ENCODE peak calls at places on chromosomes 1 and 21, in nine cellular contexts. L, I, E, Z, S, N, O, J and A are unnamed samples.

GRCh38 chr1:174021611-174022079 is 512 bp downstream of the RC3H1 start:
- DNase-seq in L (no peak), I (no peak), E (peak), Z (peak), S (no peak), N (peak), O (peak), J (no peak), A (no peak)

GRCh38 chr21:24395320-24395933 is 1211.9 kb downstream of the MRPL39 start:
- DNase-seq in L (no peak), I (peak), E (peak), Z (no peak), S (no peak), N (no peak), O (no peak), J (no peak), A (no peak)

GRCh38 chr1:173451981-173452380 is 25.2 kb upstream of the PRDX6 start:
- DNase-seq in L (no peak), I (no peak), E (no peak), Z (no peak), S (no peak), N (peak), O (no peak), J (no peak), A (no peak)

GRCh38 chr1:63142001-63142400 is 180.4 kb upstream of the FOXD3 start:
- DNase-seq in L (no peak), I (no peak), E (no peak), Z (no peak), S (no peak), N (no peak), O (no peak), J (no peak), A (no peak)

GRCh38 chr1:18951818-18952391 is 4.6 kb downstream of the IFFO2 start:
- DNase-seq in L (no peak), I (no peak), E (no peak), Z (no peak), S (no peak), N (no peak), O (peak), J (no peak), A (no peak)

GRCh38 chr1:4422496-4423289 is 231.7 kb upstream of the AJAP1 start:
- DNase-seq in L (no peak), I (no peak), E (no peak), Z (no peak), S (no peak), N (no peak), O (no peak), J (no peak), A (no peak)

GRCh38 chr1:69645477-69645876 is 77.8 kb downstream of the LRRC7 start:
- DNase-seq in L (no peak), I (no peak), E (no peak), Z (no peak), S (no peak), N (no peak), O (no peak), J (no peak), A (no peak)

GRCh38 chr1:20151906-20152598 is 12.9 kb downstream of the PLA2G2F start:
- DNase-seq in L (peak), I (peak), E (peak), Z (peak), S (peak), N (peak), O (peak), J (peak), A (peak)

GRCh38 chr1:28592314-28593071 is 428 bp downstream of the RAB42 start:
- DNase-seq in L (peak), I (no peak), E (no peak), Z (peak), S (peak), N (peak), O (peak), J (no peak), A (no peak)

GRCh38 chr1:230807551-230808267 is 60.5 kb downstream of the CAPN9 start:
- DNase-seq in L (no peak), I (no peak), E (no peak), Z (no peak), S (no peak), N (no peak), O (no peak), J (no peak), A (peak)

GRCh38 chr1:5551274-5551966 is 440.8 kb downstream of the NPHP4 start:
- DNase-seq in L (no peak), I (no peak), E (no peak), Z (peak), S (no peak), N (no peak), O (no peak), J (no peak), A (no peak)

GRCh38 chr1:201217146-201217545 is 26.5 kb downstream of the IGFN1 start:
- DNase-seq in L (no peak), I (no peak), E (no peak), Z (no peak), S (peak), N (no peak), O (no peak), J (no peak), A (peak)

GRCh38 chr1:218874313-218874712 is 299.4 kb upstream of the LYPLAL1 start:
- DNase-seq in L (no peak), I (peak), E (peak), Z (no peak), S (no peak), N (no peak), O (no peak), J (peak), A (no peak)

GRCh38 chr1:208233546-208233945 is 10.6 kb downstream of the PLXNA2 start:
- DNase-seq in L (no peak), I (no peak), E (no peak), Z (no peak), S (peak), N (peak), O (no peak), J (no peak), A (no peak)

GRCh38 chr1:109299087-109299983 is 7.5 kb downstream of the MYBPHL start:
- DNase-seq in L (no peak), I (peak), E (no peak), Z (no peak), S (no peak), N (no peak), O (no peak), J (peak), A (peak)

GRCh38 chr1:89085781-89086180 is 20.8 kb upstream of the GBP1 start:
- DNase-seq in L (no peak), I (peak), E (no peak), Z (peak), S (no peak), N (no peak), O (peak), J (no peak), A (no peak)

GRCh38 chr1:64131155-64131554 is 72.3 kb upstream of the UBE2U start:
- DNase-seq in L (no peak), I (no peak), E (no peak), Z (no peak), S (no peak), N (no peak), O (no peak), J (no peak), A (no peak)

GRCh38 chr1:23619299-23620188 is 60.2 kb upstream of the ID3 start:
- DNase-seq in L (peak), I (no peak), E (peak), Z (peak), S (peak), N (peak), O (peak), J (peak), A (no peak)

GRCh38 chr1:21901986-21902377 is 35.1 kb downstream of the HSPG2 start:
- DNase-seq in L (peak), I (no peak), E (no peak), Z (no peak), S (no peak), N (no peak), O (no peak), J (no peak), A (no peak)

GRCh38 chr1:67732750-67733151 is 47.8 kb downstream of the GADD45A start:
- DNase-seq in L (no peak), I (no peak), E (no peak), Z (no peak), S (no peak), N (no peak), O (peak), J (no peak), A (no peak)

GRCh38 chr1:167120899-167121298 is 27.0 kb downstream of the STYXL2 start:
- DNase-seq in L (no peak), I (no peak), E (no peak), Z (no peak), S (no peak), N (no peak), O (no peak), J (no peak), A (no peak)

GRCh38 chr21:34722684-34723300 is 54.0 kb downstream of the CLIC6 start:
- DNase-seq in L (no peak), I (no peak), E (no peak), Z (peak), S (no peak), N (no peak), O (peak), J (no peak), A (no peak)

GRCh38 chr1:114353233-114353632 is 157.8 kb downstream of the TRIM33 start:
- DNase-seq in L (no peak), I (peak), E (no peak), Z (no peak), S (peak), N (peak), O (no peak), J (peak), A (peak)

GRCh38 chr21:45306832-45307571 is 19.3 kb upstream of the POFUT2 start:
- DNase-seq in L (peak), I (peak), E (no peak), Z (peak), S (peak), N (peak), O (no peak), J (no peak), A (peak)

GRCh38 chr1:152182942-152183341 is 23.9 kb upstream of the RPTN start:
- DNase-seq in L (no peak), I (peak), E (peak), Z (no peak), S (no peak), N (no peak), O (no peak), J (no peak), A (no peak)

GRCh38 chr1:33337994-33338494 is 17.1 kb upstream of the A3GALT2 start:
- DNase-seq in L (no peak), I (no peak), E (no peak), Z (no peak), S (no peak), N (no peak), O (no peak), J (no peak), A (no peak)

GRCh38 chr1:27646676-27647075 is 11.7 kb upstream of the FGR start:
- DNase-seq in L (peak), I (no peak), E (no peak), Z (peak), S (no peak), N (peak), O (no peak), J (no peak), A (no peak)

GRCh38 chr1:9766759-9767442 is 56.9 kb downstream of the CLSTN1 start:
- DNase-seq in L (peak), I (peak), E (peak), Z (no peak), S (no peak), N (no peak), O (no peak), J (peak), A (no peak)

GRCh38 chr1:17207046-17207445 is 2.1 kb downstream of the PADI1 start:
- DNase-seq in L (no peak), I (no peak), E (no peak), Z (no peak), S (no peak), N (peak), O (peak), J (no peak), A (no peak)

GRCh38 chr21:36722370-36723368 is 23.8 kb downstream of the SIM2 start:
- DNase-seq in L (peak), I (no peak), E (no peak), Z (no peak), S (no peak), N (no peak), O (no peak), J (no peak), A (no peak)

GRCh38 chr1:113307771-113308451 is 82.4 kb upstream of the MAGI3 start:
- DNase-seq in L (no peak), I (no peak), E (peak), Z (no peak), S (no peak), N (no peak), O (no peak), J (peak), A (no peak)

GRCh38 chr21:45551316-45551715 is 9.1 kb upstream of the SLC19A1 start:
- DNase-seq in L (peak), I (no peak), E (peak), Z (no peak), S (peak), N (peak), O (no peak), J (peak), A (no peak)

GRCh38 chr1:156177918-156178654 is 15.8 kb upstream of the SLC25A44 start:
- DNase-seq in L (no peak), I (no peak), E (no peak), Z (peak), S (no peak), N (no peak), O (peak), J (no peak), A (no peak)

DNA sequence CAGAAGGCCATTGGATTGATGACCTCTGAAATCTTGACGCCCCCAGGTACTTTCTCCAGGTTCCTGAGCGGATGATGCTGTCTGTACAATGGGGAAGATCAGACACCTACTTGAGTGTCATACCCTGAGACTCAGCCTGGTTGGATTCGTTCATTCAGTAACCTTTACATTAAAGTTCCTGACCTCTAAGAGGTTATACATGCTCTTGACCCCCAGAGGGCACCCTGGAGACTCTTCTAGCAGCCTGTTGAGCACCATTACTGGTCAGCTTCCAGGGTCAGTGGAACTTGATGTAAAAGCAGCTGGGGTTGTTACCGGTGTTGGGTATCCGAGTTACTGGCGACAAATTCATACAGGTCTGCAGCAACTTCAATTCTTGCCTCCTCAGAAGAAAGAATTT is 114.3 kb upstream of the ZNF678 start:
- DNase-seq in L (no peak), I (no peak), E (peak), Z (peak), S (no peak), N (no peak), O (peak), J (no peak), A (no peak)
- TF ChIP-seq CTCF in L (no peak), I (no peak), E (peak), Z (peak), S (no peak), N (peak), O (peak), J (peak), A (peak)

DNA sequence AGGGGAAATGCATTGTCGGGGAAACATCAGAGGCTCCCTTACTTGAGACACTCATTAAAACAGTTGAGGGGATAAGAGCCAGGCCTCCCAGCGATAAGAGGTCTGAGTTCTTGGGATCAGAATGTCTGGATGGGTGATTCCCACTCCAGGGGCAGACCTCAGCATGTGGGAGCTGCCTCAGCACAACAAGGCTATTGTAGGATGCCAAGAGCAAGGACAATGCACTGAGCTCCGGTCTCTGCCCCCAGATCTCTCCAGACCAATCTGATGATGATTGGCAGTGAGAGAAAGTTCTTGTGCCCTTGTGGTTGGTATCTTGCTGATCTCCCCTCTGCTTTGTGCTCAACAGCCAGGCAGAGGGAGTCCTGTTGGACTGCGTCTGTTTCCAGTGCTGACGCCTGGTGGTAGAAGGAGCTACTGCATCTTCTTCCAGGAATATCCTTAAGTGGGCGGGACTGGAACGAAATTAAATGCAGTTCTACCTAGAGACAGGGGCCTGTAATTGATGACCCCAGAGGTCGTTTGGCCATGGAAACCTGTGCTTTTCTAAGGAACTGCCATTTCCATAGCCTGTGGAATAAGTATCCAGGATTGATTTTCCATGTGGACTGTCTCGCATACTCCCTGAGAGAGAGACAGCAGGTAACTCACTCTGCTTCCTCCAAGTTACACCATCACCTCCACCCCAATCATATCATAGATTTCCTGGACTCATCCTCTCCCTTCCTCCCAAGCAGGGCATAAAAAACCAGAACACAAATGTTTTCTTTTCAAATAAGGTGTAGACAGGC is 6.7 kb upstream of the ACKR1 start:
- DNase-seq in L (no peak), I (peak), E (peak), Z (peak), S (peak), N (peak), O (peak), J (no peak), A (peak)
- TF ChIP-seq CTCF in L (peak), I (peak), E (peak), Z (peak), S (peak), N (peak), O (peak), J (peak), A (peak)

GRCh38 chr1:61842863-61843514 is 100.7 kb downstream of the PATJ start:
- DNase-seq in L (no peak), I (no peak), E (no peak), Z (no peak), S (no peak), N (no peak), O (no peak), J (no peak), A (no peak)
- TF ChIP-seq CTCF in L (no peak), I (peak), E (no peak), Z (peak), S (no peak), N (no peak), O (no peak), J (peak), A (peak)

DNA sequence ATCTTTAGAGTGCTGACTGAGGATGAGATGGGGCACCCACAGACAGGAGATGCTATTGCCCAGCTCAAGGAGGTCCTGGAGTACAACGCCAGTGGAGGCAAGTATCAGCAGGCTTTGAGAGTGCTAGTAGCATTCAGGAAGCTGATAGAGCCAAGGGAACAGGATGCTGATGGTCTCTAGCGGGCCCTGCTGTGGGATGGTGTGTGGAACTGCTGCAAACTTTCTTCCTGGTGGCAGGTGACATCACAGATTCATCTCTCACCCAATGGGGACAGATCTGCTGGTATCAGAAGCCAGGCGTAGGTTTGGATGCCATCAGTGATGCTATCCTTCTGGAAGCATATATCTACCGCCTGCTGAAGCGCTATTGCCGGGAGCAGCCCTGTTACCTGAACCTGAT is 609.8 kb upstream of the NCAM2 start:
- DNase-seq in L (no peak), I (no peak), E (no peak), Z (no peak), S (no peak), N (no peak), O (no peak), J (no peak), A (no peak)
- TF ChIP-seq CTCF in L (no peak), I (no peak), E (no peak), Z (peak), S (no peak), N (no peak), O (no peak), J (no peak), A (no peak)

GRCh38 chr1:38027201-38028104 is 14.9 kb downstream of the UTP11 start:
- DNase-seq in L (no peak), I (no peak), E (peak), Z (no peak), S (no peak), N (peak), O (no peak), J (no peak), A (no peak)

GRCh38 chr1:38025233-38025632 is 12.7 kb downstream of the UTP11 start:
- DNase-seq in L (no peak), I (no peak), E (no peak), Z (no peak), S (no peak), N (no peak), O (no peak), J (no peak), A (no peak)

GRCh38 chr1:38025664-38026063 is 13.1 kb downstream of the UTP11 start:
- DNase-seq in L (no peak), I (no peak), E (no peak), Z (no peak), S (no peak), N (no peak), O (no peak), J (no peak), A (no peak)

GRCh38 chr1:38028105-38028591 is 15.6 kb downstream of the UTP11 start:
- DNase-seq in L (no peak), I (no peak), E (peak), Z (no peak), S (no peak), N (no peak), O (peak), J (no peak), A (no peak)

DNA sequence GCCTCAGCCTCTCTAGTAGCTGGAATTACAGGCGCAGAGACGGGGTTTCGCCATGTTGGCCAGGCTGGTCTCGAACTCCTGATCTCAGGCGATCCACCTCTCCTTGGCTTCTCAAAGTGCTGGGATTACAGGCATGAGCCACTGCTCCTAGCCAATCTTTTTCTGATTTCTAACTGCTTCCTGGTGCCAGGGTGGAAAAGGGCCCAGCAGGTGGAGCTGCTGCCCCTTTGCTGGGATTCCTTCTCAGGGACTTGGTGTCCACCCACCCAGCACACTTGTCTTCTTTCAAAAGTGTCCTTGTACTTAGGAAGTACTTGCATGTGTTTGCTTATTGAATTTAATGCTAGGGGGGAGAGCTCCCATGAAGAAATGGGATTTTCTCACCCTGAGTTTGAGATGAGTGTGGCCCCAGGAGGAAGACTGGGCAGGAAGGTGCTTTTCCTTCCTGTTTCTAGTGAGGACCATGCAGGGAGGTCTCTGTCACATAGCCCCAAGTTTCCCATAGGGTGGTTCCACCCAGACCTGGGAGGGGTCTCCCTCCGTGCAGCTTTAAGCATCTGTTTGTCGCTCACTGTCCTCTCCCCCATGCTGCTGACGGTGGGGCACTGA is 14.2 kb downstream of the UTP11 start:
- DNase-seq in L (no peak), I (no peak), E (peak), Z (no peak), S (peak), N (peak), O (peak), J (no peak), A (no peak)
- TF ChIP-seq CTCF in L (peak), I (peak), E (peak), Z (peak), S (peak), N (peak), O (peak), J (peak), A (no peak)